ENCODE peak calls at places on chromosomes 16 and 17, in nine cellular contexts. One of them, this sample, is unnamed.

GRCh38 chr16:72938426-72939164 is 109.3 kb downstream of the ZFHX3 start:
- DNase-seq in T-helper 1 cell: no peak
- DNase-seq in MCF 10A: peak; percentile 72
- DNase-seq in sigmoid colon: peak; percentile 94
- DNase-seq in AML-193: no peak
- DNase-seq in germinal center: no peak
- DNase-seq in occipital lobe: peak; percentile 15
- DNase-seq in mucosa of descending colon: peak; percentile 80
- DNase-seq in activated T-cell treated with anti-CD3 and anti-CD28 coated beads, Interleukin-2, amount 50 U/mL, for 72 hours: no peak
- DNase-seq in this sample: no peak

GRCh38 chr17:81080056-81080455 is 45.1 kb downstream of the BAIAP2 start:
- DNase-seq in sigmoid colon: no peak
- DNase-seq in germinal center: no peak
- DNase-seq in activated T-cell treated with anti-CD3 and anti-CD28 coated beads, Interleukin-2, amount 50 U/mL, for 72 hours: no peak
- DNase-seq in AML-193: no peak
- DNase-seq in mucosa of descending colon: no peak
- DNase-seq in MCF 10A: no peak
- DNase-seq in T-helper 1 cell: no peak
- DNase-seq in occipital lobe: no peak
- DNase-seq in this sample: no peak

GRCh38 chr17:29071303-29071702 is 28.4 kb downstream of the PIPOX start:
- DNase-seq in activated T-cell treated with anti-CD3 and anti-CD28 coated beads, Interleukin-2, amount 50 U/mL, for 72 hours: no peak
- DNase-seq in mucosa of descending colon: no peak
- DNase-seq in MCF 10A: no peak
- DNase-seq in germinal center: no peak
- DNase-seq in occipital lobe: no peak
- DNase-seq in AML-193: no peak
- DNase-seq in sigmoid colon: no peak
- DNase-seq in T-helper 1 cell: no peak
- DNase-seq in this sample: no peak

GRCh38 chr16:81243927-81244326 is 5.4 kb downstream of the BCO1 start:
- DNase-seq in MCF 10A: no peak
- DNase-seq in T-helper 1 cell: no peak
- DNase-seq in occipital lobe: no peak
- DNase-seq in sigmoid colon: no peak
- DNase-seq in germinal center: no peak
- DNase-seq in mucosa of descending colon: no peak
- DNase-seq in AML-193: no peak
- DNase-seq in activated T-cell treated with anti-CD3 and anti-CD28 coated beads, Interleukin-2, amount 50 U/mL, for 72 hours: no peak
- DNase-seq in this sample: no peak

GRCh38 chr16:80377621-80378020 is 163.2 kb upstream of the DYNLRB2 start:
- DNase-seq in T-helper 1 cell: no peak
- DNase-seq in AML-193: no peak
- DNase-seq in activated T-cell treated with anti-CD3 and anti-CD28 coated beads, Interleukin-2, amount 50 U/mL, for 72 hours: no peak
- DNase-seq in mucosa of descending colon: no peak
- DNase-seq in occipital lobe: no peak
- DNase-seq in sigmoid colon: no peak
- DNase-seq in germinal center: no peak
- DNase-seq in MCF 10A: no peak
- DNase-seq in this sample: no peak

GRCh38 chr16:86100205-86101134 is 201.5 kb downstream of the IRF8 start:
- DNase-seq in T-helper 1 cell: no peak
- DNase-seq in sigmoid colon: peak; percentile 60
- DNase-seq in occipital lobe: no peak
- DNase-seq in MCF 10A: no peak
- DNase-seq in germinal center: no peak
- DNase-seq in AML-193: no peak
- DNase-seq in mucosa of descending colon: no peak
- DNase-seq in activated T-cell treated with anti-CD3 and anti-CD28 coated beads, Interleukin-2, amount 50 U/mL, for 72 hours: no peak
- DNase-seq in this sample: peak; percentile 95

GRCh38 chr16:17125671-17126070 is 345.1 kb downstream of the XYLT1 start:
- DNase-seq in occipital lobe: no peak
- DNase-seq in germinal center: no peak
- DNase-seq in activated T-cell treated with anti-CD3 and anti-CD28 coated beads, Interleukin-2, amount 50 U/mL, for 72 hours: no peak
- DNase-seq in mucosa of descending colon: no peak
- DNase-seq in AML-193: no peak
- DNase-seq in sigmoid colon: no peak
- DNase-seq in T-helper 1 cell: no peak
- DNase-seq in MCF 10A: no peak
- DNase-seq in this sample: no peak

GRCh38 chr17:412211-413015 is 59.8 kb upstream of the RPH3AL start:
- DNase-seq in T-helper 1 cell: peak; percentile 60
- DNase-seq in occipital lobe: no peak
- DNase-seq in activated T-cell treated with anti-CD3 and anti-CD28 coated beads, Interleukin-2, amount 50 U/mL, for 72 hours: peak; percentile 74
- DNase-seq in sigmoid colon: no peak
- DNase-seq in mucosa of descending colon: no peak
- DNase-seq in germinal center: peak; percentile 25
- DNase-seq in MCF 10A: peak; percentile 66
- DNase-seq in AML-193: peak; percentile 62
- DNase-seq in this sample: peak; percentile 51

GRCh38 chr16:75109732-75110243 is 6.8 kb downstream of the LDHD start:
- DNase-seq in sigmoid colon: peak; percentile 81
- DNase-seq in germinal center: peak; percentile 34
- DNase-seq in AML-193: no peak
- DNase-seq in activated T-cell treated with anti-CD3 and anti-CD28 coated beads, Interleukin-2, amount 50 U/mL, for 72 hours: peak; percentile 35
- DNase-seq in mucosa of descending colon: peak; percentile 85
- DNase-seq in T-helper 1 cell: no peak
- DNase-seq in MCF 10A: peak; percentile 29
- DNase-seq in occipital lobe: no peak
- DNase-seq in this sample: no peak

GRCh38 chr16:46746821-46747776 is 1.0 kb downstream of the MYLK3 start:
- DNase-seq in T-helper 1 cell: no peak
- DNase-seq in occipital lobe: no peak
- DNase-seq in sigmoid colon: no peak
- DNase-seq in AML-193: no peak
- DNase-seq in mucosa of descending colon: no peak
- DNase-seq in activated T-cell treated with anti-CD3 and anti-CD28 coated beads, Interleukin-2, amount 50 U/mL, for 72 hours: no peak
- DNase-seq in MCF 10A: no peak
- DNase-seq in germinal center: no peak
- DNase-seq in this sample: no peak

GRCh38 chr17:41417576-41418015 is 6.8 kb downstream of the KRT37 start:
- DNase-seq in AML-193: peak; percentile 11
- DNase-seq in germinal center: peak; percentile 45
- DNase-seq in occipital lobe: no peak
- DNase-seq in sigmoid colon: no peak
- DNase-seq in activated T-cell treated with anti-CD3 and anti-CD28 coated beads, Interleukin-2, amount 50 U/mL, for 72 hours: no peak
- DNase-seq in mucosa of descending colon: no peak
- DNase-seq in T-helper 1 cell: no peak
- DNase-seq in MCF 10A: peak; percentile 34
- DNase-seq in this sample: peak; percentile 11

GRCh38 chr17:59572301-59572924 is 7.0 kb downstream of the DHX40 start:
- DNase-seq in mucosa of descending colon: no peak
- DNase-seq in germinal center: no peak
- DNase-seq in activated T-cell treated with anti-CD3 and anti-CD28 coated beads, Interleukin-2, amount 50 U/mL, for 72 hours: peak; percentile 39
- DNase-seq in T-helper 1 cell: no peak
- DNase-seq in AML-193: peak; percentile 23
- DNase-seq in sigmoid colon: no peak
- DNase-seq in occipital lobe: no peak
- DNase-seq in MCF 10A: peak; percentile 45
- DNase-seq in this sample: no peak

GRCh38 chr17:69492410-69493071 is 78.0 kb downstream of the MAP2K6 start:
- DNase-seq in T-helper 1 cell: no peak
- DNase-seq in mucosa of descending colon: no peak
- DNase-seq in sigmoid colon: no peak
- DNase-seq in occipital lobe: no peak
- DNase-seq in germinal center: no peak
- DNase-seq in activated T-cell treated with anti-CD3 and anti-CD28 coated beads, Interleukin-2, amount 50 U/mL, for 72 hours: no peak
- DNase-seq in AML-193: no peak
- DNase-seq in MCF 10A: peak; percentile 78
- DNase-seq in this sample: peak; percentile 70

GRCh38 chr17:79778504-79779087 is 648 bp downstream of the CBX2 start:
- DNase-seq in activated T-cell treated with anti-CD3 and anti-CD28 coated beads, Interleukin-2, amount 50 U/mL, for 72 hours: peak; percentile 30
- DNase-seq in germinal center: peak; percentile 57
- DNase-seq in T-helper 1 cell: no peak
- DNase-seq in mucosa of descending colon: no peak
- DNase-seq in AML-193: no peak
- DNase-seq in MCF 10A: peak; percentile 20
- DNase-seq in sigmoid colon: peak; percentile 66
- DNase-seq in occipital lobe: no peak
- DNase-seq in this sample: peak; percentile 39

GRCh38 chr17:43442711-43443110 is 41.1 kb upstream of the DHX8 start:
- DNase-seq in activated T-cell treated with anti-CD3 and anti-CD28 coated beads, Interleukin-2, amount 50 U/mL, for 72 hours: no peak
- DNase-seq in mucosa of descending colon: no peak
- DNase-seq in germinal center: no peak
- DNase-seq in occipital lobe: peak; percentile 19
- DNase-seq in AML-193: no peak
- DNase-seq in sigmoid colon: no peak
- DNase-seq in T-helper 1 cell: no peak
- DNase-seq in MCF 10A: peak; percentile 66
- DNase-seq in this sample: no peak

GRCh38 chr17:73625006-73625405 is 19.2 kb downstream of the SDK2 start:
- DNase-seq in MCF 10A: no peak
- DNase-seq in occipital lobe: no peak
- DNase-seq in mucosa of descending colon: no peak
- DNase-seq in activated T-cell treated with anti-CD3 and anti-CD28 coated beads, Interleukin-2, amount 50 U/mL, for 72 hours: no peak
- DNase-seq in T-helper 1 cell: no peak
- DNase-seq in sigmoid colon: no peak
- DNase-seq in germinal center: no peak
- DNase-seq in AML-193: no peak
- DNase-seq in this sample: no peak

GRCh38 chr17:57939797-57940196 is 15.4 kb downstream of the CUEDC1 start:
- DNase-seq in AML-193: peak; percentile 82
- DNase-seq in MCF 10A: no peak
- DNase-seq in occipital lobe: no peak
- DNase-seq in mucosa of descending colon: peak; percentile 84
- DNase-seq in sigmoid colon: no peak
- DNase-seq in germinal center: peak; percentile 90
- DNase-seq in T-helper 1 cell: no peak
- DNase-seq in activated T-cell treated with anti-CD3 and anti-CD28 coated beads, Interleukin-2, amount 50 U/mL, for 72 hours: no peak
- DNase-seq in this sample: no peak

GRCh38 chr16:54939537-54940278 is 9.0 kb downstream of the IRX5 start:
- DNase-seq in MCF 10A: no peak
- DNase-seq in T-helper 1 cell: no peak
- DNase-seq in activated T-cell treated with anti-CD3 and anti-CD28 coated beads, Interleukin-2, amount 50 U/mL, for 72 hours: no peak
- DNase-seq in germinal center: no peak
- DNase-seq in AML-193: no peak
- DNase-seq in occipital lobe: no peak
- DNase-seq in mucosa of descending colon: no peak
- DNase-seq in sigmoid colon: no peak
- DNase-seq in this sample: no peak

GRCh38 chr17:20087538-20088250 is 78.5 kb downstream of the SPECC1 start:
- DNase-seq in sigmoid colon: no peak
- DNase-seq in AML-193: no peak
- DNase-seq in MCF 10A: no peak
- DNase-seq in T-helper 1 cell: no peak
- DNase-seq in mucosa of descending colon: no peak
- DNase-seq in occipital lobe: no peak
- DNase-seq in activated T-cell treated with anti-CD3 and anti-CD28 coated beads, Interleukin-2, amount 50 U/mL, for 72 hours: no peak
- DNase-seq in germinal center: no peak
- DNase-seq in this sample: no peak

GRCh38 chr16:24217456-24217855 is 38.7 kb upstream of the CACNG3 start:
- DNase-seq in mucosa of descending colon: no peak
- DNase-seq in T-helper 1 cell: no peak
- DNase-seq in germinal center: no peak
- DNase-seq in MCF 10A: no peak
- DNase-seq in activated T-cell treated with anti-CD3 and anti-CD28 coated beads, Interleukin-2, amount 50 U/mL, for 72 hours: no peak
- DNase-seq in AML-193: no peak
- DNase-seq in occipital lobe: no peak
- DNase-seq in sigmoid colon: no peak
- DNase-seq in this sample: no peak

GRCh38 chr17:76805319-76805718 is 62.9 kb upstream of the MGAT5B start:
- DNase-seq in mucosa of descending colon: no peak
- DNase-seq in T-helper 1 cell: no peak
- DNase-seq in sigmoid colon: no peak
- DNase-seq in MCF 10A: peak; percentile 22
- DNase-seq in activated T-cell treated with anti-CD3 and anti-CD28 coated beads, Interleukin-2, amount 50 U/mL, for 72 hours: no peak
- DNase-seq in germinal center: no peak
- DNase-seq in AML-193: no peak
- DNase-seq in occipital lobe: no peak
- DNase-seq in this sample: no peak